ENCODE peak calls at places on chromosomes 5 and 9, in five cellular contexts. H is tibial artery; G is heart right ventricle; Q is CD8-positive, alpha-beta T cell; W is DND-41. Z is an unnamed sample.

GRCh38 chr5:28576022-28576421 is 1537.6 kb upstream of the CDH9 start:
- DNase-seq in G (no peak), W (no peak), H (no peak), Q (no peak), Z (no peak)

GRCh38 chr5:136374003-136374402 is 8.7 kb upstream of the TRPC7 start:
- DNase-seq in W (no peak), G (no peak), H (no peak), Q (no peak), Z (no peak)

GRCh38 chr9:110031511-110032173 is 176.3 kb downstream of the C9orf152 start:
- DNase-seq in W (no peak), G (no peak), H (no peak), Q (no peak), Z (no peak)

GRCh38 chr5:16791036-16791705 is 144.9 kb downstream of the MYO10 start:
- DNase-seq in H (no peak), Q (no peak), G (peak), W (peak), Z (no peak)

GRCh38 chr9:129436751-129437625 is 183.9 kb downstream of the C9orf50 start:
- DNase-seq in W (no peak), H (peak), G (peak), Q (peak), Z (peak)

GRCh38 chr9:98191615-98192502 is 578 bp downstream of the CORO2A start:
- DNase-seq in G (peak), W (peak), H (no peak), Q (no peak), Z (no peak)

GRCh38 chr9:38331141-38331540 is 61.4 kb upstream of the ALDH1B1 start:
- DNase-seq in G (no peak), Q (no peak), W (no peak), H (no peak), Z (no peak)

GRCh38 chr9:107784235-107784958 is 294.8 kb upstream of the KLF4 start:
- DNase-seq in Q (no peak), G (peak), H (no peak), W (no peak), Z (no peak)

GRCh38 chr5:3249401-3249800 is 346.2 kb upstream of the IRX1 start:
- DNase-seq in W (no peak), H (no peak), Q (no peak), G (no peak), Z (no peak)

GRCh38 chr9:98569491-98569890 is 139.2 kb downstream of the GABBR2 start:
- DNase-seq in W (no peak), G (no peak), H (no peak), Q (no peak), Z (no peak)

GRCh38 chr9:109166171-109166770 is 778 bp downstream of the FRRS1L start:
- DNase-seq in H (no peak), Q (no peak), W (no peak), G (no peak), Z (no peak)

GRCh38 chr9:124859803-124860581 is 1.8 kb downstream of the RPL35 start:
- DNase-seq in H (no peak), G (no peak), W (no peak), Q (no peak), Z (no peak)

GRCh38 chr9:10548348-10548747 is 64.5 kb downstream of the PTPRD start:
- DNase-seq in Q (no peak), W (no peak), H (no peak), G (no peak), Z (no peak)

GRCh38 chr9:114000671-114001409 is 77.3 kb downstream of the AMBP start:
- DNase-seq in G (peak), Q (no peak), H (peak), W (no peak), Z (no peak)

GRCh38 chr9:86079421-86080111 is 19.8 kb downstream of the GOLM1 start:
- DNase-seq in Q (no peak), W (no peak), H (no peak), G (no peak), Z (no peak)

GRCh38 chr9:114418053-114418452 is 30.3 kb upstream of the AKNA start:
- DNase-seq in H (no peak), Q (no peak), G (no peak), W (no peak), Z (no peak)

GRCh38 chr9:8613346-8613825 is 813.8 kb upstream of the DMAC1 start:
- DNase-seq in Q (no peak), H (no peak), W (no peak), G (peak), Z (peak)

GRCh38 chr9:121935744-121936143 is 157.4 kb downstream of the TTLL11 start:
- DNase-seq in G (no peak), H (no peak), Q (no peak), W (no peak), Z (no peak)

GRCh38 chr5:133794771-133795391 is 173.5 kb downstream of the C5orf15 start:
- DNase-seq in H (no peak), W (no peak), G (no peak), Q (no peak), Z (no peak)

GRCh38 chr5:180802325-180803180 is at the start of gene MGAT1:
- DNase-seq in Q (peak), H (peak), W (peak), G (peak), Z (no peak)

GRCh38 chr9:8822667-8823025 is 1023.1 kb upstream of the DMAC1 start:
- DNase-seq in W (no peak), Q (no peak), H (no peak), G (no peak), Z (peak)

GRCh38 chr9:93324191-93324834 is 127.2 kb upstream of the FAM120A start:
- DNase-seq in G (no peak), W (no peak), Q (no peak), H (no peak), Z (no peak)

GRCh38 chr5:167389537-167389936 is 901.9 kb upstream of the WWC1 start:
- DNase-seq in H (no peak), Q (no peak), W (no peak), G (no peak), Z (no peak)

GRCh38 chr5:133203317-133204305 is 151.8 kb downstream of the HSPA4 start:
- DNase-seq in G (no peak), H (no peak), W (no peak), Q (no peak), Z (no peak)

GRCh38 chr9:130500340-130500771 is 55.6 kb downstream of the ASS1 start:
- DNase-seq in H (no peak), Q (no peak), G (no peak), W (no peak), Z (no peak)

GRCh38 chr5:27315541-27316282 is 277.3 kb upstream of the CDH9 start:
- DNase-seq in G (no peak), Q (no peak), H (no peak), W (no peak), Z (peak)

GRCh38 chr5:10355071-10355889 is 1.8 kb downstream of the MARCHF6 start:
- DNase-seq in Q (no peak), G (no peak), H (no peak), W (no peak), Z (no peak)

GRCh38 chr5:149831492-149831891 is 101.4 kb downstream of the PPARGC1B start:
- DNase-seq in Q (no peak), W (no peak), G (no peak), H (no peak), Z (no peak)

GRCh38 chr5:31952034-31952433 is 222.1 kb downstream of the GOLPH3 start:
- DNase-seq in Q (no peak), H (no peak), G (no peak), W (no peak), Z (no peak)

GRCh38 chr5:171601266-171601881 is 181.9 kb downstream of the FGF18 start:
- DNase-seq in G (no peak), Q (no peak), H (no peak), W (peak), Z (no peak)

GRCh38 chr9:128094166-128094949 is 26.3 kb downstream of the SLC25A25 start:
- DNase-seq in Q (peak), G (peak), W (peak), H (peak), Z (peak)

GRCh38 chr5:145982572-145983314 is 46.4 kb downstream of the SH3RF2 start:
- DNase-seq in G (no peak), Q (no peak), W (no peak), H (no peak), Z (no peak)

GRCh38 chr5:55454282-55454681 is 80.5 kb downstream of the PLPP1 start:
- DNase-seq in W (no peak), G (no peak), H (no peak), Q (no peak), Z (no peak)

GRCh38 chr5:137737349-137738256 is 1.7 kb upstream of the KLHL3 start:
- DNase-seq in G (peak), H (no peak), W (no peak), Q (no peak), Z (no peak)

GRCh38 chr9:113298311-113298710 is 4.9 kb downstream of the RNF183 start:
- DNase-seq in Q (no peak), W (no peak), G (no peak), H (no peak), Z (no peak)

GRCh38 chr5:152246401-152246800 is 158.7 kb downstream of the NMUR2 start:
- DNase-seq in G (peak), W (peak), H (no peak), Q (no peak), Z (peak)

GRCh38 chr5:36686881-36687280 is 80.5 kb downstream of the SLC1A3 start:
- DNase-seq in G (no peak), H (no peak), W (no peak), Q (no peak), Z (no peak)

GRCh38 chr9:68732405-68733020 is 27.5 kb downstream of the PIP5K1B start:
- DNase-seq in W (no peak), Q (no peak), G (no peak), H (no peak), Z (no peak)
- H3K4me3 ChIP-seq in W (no peak), Q (no peak), G (no peak), H (no peak), Z (no peak)

DNA sequence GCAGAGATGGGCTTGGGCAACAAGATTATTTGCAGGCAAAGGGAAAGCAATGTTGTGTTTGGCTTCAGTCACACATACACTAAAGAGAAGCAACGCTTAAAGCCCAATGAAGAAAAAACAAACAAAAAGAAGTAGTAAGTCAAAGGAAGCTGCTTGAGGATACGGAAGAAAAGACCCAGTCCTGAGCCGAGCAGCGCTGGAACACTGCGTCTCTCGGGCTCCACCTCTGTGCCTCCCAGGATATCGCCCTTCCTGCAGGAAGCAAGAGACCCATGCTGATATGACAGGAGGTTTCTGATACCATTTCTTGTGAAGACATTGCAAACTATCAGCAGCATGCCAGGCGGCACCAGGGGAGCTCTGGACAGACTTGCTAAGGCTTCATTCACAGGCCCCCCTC is 9.9 kb downstream of the GNAQ start:
- DNase-seq in G (no peak), H (peak), W (no peak), Q (no peak), Z (no peak)
- TF ChIP-seq CTCF in G (peak), H (peak), W (no peak), Q (no peak), Z (no peak)

DNA sequence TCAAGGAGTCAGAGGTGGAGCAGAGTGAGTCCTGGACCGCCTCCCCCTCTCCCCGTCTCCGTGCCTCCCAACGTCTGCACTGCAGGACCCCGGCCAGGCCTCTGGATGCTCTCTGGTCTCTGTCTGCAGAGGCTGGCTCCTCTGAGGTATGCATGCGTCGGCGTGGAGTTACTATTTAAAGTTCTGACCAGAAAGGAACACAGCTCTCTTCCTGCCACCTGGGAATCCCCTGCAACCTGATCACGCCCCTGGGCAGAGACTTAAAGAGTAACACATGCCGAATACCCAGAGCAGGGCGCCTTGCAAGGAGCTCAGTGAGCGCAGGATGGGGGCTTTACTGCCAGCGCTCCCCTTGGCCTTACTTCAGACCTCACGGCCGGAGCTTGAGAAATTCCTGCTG is 16.0 kb downstream of the ANXA6 start:
- DNase-seq in Q (peak), W (no peak), G (peak), H (no peak), Z (no peak)
- H3K4me3 ChIP-seq in Q (peak), W (no peak), G (peak), H (no peak), Z (no peak)

GRCh38 chr9:82492274-82492673 is 503.7 kb downstream of the SPATA31D1 start:
- DNase-seq in W (no peak), H (no peak), Q (no peak), G (no peak), Z (no peak)
- TF ChIP-seq CTCF in W (no peak), H (no peak), Q (no peak), G (no peak), Z (no peak)

DNA sequence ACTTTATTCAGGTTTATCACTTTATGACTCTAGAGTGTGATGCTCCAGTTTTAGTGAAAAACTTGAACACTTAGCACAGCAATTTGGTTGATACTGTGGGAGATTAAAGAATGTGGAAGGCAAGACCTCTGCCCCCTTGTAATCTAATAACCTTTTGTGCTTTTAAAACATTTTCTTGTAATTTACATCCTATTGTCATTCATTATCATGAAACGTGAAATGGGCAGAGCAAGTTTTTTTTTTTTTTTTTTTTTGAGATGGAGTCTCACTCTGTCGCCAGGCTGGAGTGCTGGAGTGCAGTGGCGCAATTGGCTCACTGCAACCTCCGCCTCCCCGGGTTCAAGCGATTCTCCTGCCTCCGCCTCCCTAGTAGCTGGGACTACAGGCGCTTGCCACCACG is 1.8 kb downstream of the PAIP2 start:
- DNase-seq in H (no peak), W (no peak), G (no peak), Q (no peak), Z (no peak)
- H3K4me3 ChIP-seq in H (peak), W (peak), G (peak), Q (peak), Z (peak)

GRCh38 chr5:141369994-141370848 is at the start of gene PCDHGB3:
- DNase-seq in H (no peak), G (no peak), W (no peak), Q (no peak), Z (no peak)

GRCh38 chr5:141374627-141375026 is 936 bp downstream of the PCDHGA6 start:
- DNase-seq in Q (no peak), W (no peak), H (no peak), G (no peak), Z (no peak)

GRCh38 chr5:141371572-141372475 is 1.8 kb downstream of the PCDHGB3 start:
- DNase-seq in G (no peak), W (no peak), Q (no peak), H (no peak), Z (no peak)

DNA sequence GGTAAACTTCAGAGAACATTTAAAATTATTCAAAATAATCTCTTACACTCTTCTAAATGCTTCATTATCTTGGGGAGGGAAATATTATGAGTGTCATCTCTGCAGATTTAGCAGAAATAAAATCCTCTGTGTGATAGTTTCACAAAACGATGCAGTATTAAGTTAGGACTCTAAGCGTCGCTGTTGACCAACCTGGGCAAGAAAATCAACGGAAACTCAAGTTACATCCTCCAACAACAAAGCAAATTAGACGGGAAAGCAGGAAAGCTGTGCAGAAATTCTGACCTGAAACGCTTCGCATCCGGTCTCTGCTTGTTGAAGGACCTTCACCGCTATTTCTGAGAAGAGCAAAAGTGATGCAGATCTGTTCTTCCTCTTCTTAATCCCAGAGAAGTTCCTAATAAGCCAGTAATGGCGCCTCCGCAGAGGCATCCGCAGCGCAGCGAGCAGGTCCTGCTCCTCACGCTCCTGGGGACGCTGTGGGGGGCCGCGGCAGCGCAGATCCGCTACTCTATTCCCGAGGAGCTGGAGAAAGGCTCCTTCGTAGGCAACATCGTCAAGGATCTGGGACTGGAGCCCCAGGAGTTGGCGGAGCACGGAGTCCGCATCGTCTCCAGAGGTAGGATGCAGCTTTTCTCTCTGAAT is at the start of gene PCDHGA6:
- DNase-seq in Q (no peak), W (no peak), H (no peak), G (no peak), Z (no peak)
- TF ChIP-seq CTCF in Q (no peak), W (no peak), H (no peak), G (peak), Z (peak)

DNA sequence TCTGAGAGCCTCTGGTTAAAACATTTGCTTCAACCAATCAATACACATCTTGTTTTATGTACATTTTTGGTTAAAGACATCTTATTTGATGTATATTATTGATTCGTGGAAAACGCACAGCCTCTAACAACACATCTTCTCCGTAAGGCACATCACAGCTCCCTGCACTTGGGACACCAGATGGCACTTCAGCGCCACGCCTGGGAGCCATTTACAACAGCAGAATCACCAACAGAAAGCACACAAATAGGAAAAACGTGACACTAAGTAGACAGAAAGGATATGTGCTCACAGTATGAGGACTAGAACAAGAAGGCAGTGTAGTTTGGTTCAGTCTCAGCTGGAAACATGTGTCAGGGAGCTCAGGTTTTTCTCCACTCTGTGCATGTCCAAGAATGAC is 199.7 kb downstream of the ROR2 start:
- DNase-seq in W (no peak), G (no peak), Q (no peak), H (no peak), Z (no peak)
- H3K4me3 ChIP-seq in W (no peak), G (no peak), Q (no peak), H (no peak), Z (no peak)

Z was measured in retinal pigment epithelial cell.